ENCODE peak calls at places on chromosome 1, in eight cellular contexts. One of them, this sample, is unnamed.

GRCh38 chr1:211928222-211928856 is 97.8 kb upstream of the LPGAT1 start:
- DNase-seq in B cell: no peak
- DNase-seq in anterior cingulate cortex: no peak
- DNase-seq in kidney tubule cell: no peak
- DNase-seq in ascending aorta: no peak
- DNase-seq in ACHN: no peak
- DNase-seq in GM03348: no peak
- DNase-seq in Panc1: no peak
- DNase-seq in this sample: no peak

GRCh38 chr1:168637350-168637991 is 61.1 kb downstream of the XCL1 start:
- DNase-seq in ACHN: peak; percentile 61
- DNase-seq in ascending aorta: no peak
- DNase-seq in Panc1: peak; percentile 38
- DNase-seq in kidney tubule cell: peak; percentile 55
- DNase-seq in B cell: no peak
- DNase-seq in anterior cingulate cortex: no peak
- DNase-seq in GM03348: no peak
- DNase-seq in this sample: no peak

GRCh38 chr1:95287078-95287477 is 53.1 kb downstream of the RWDD3 start:
- DNase-seq in ACHN: no peak
- DNase-seq in ascending aorta: no peak
- DNase-seq in B cell: no peak
- DNase-seq in Panc1: no peak
- DNase-seq in kidney tubule cell: no peak
- DNase-seq in GM03348: no peak
- DNase-seq in anterior cingulate cortex: no peak
- DNase-seq in this sample: no peak

GRCh38 chr1:197862671-197863070 is 39.8 kb upstream of the C1orf53 start:
- DNase-seq in B cell: no peak
- DNase-seq in GM03348: no peak
- DNase-seq in Panc1: no peak
- DNase-seq in ascending aorta: no peak
- DNase-seq in anterior cingulate cortex: no peak
- DNase-seq in kidney tubule cell: peak; percentile 74
- DNase-seq in ACHN: no peak
- DNase-seq in this sample: no peak

GRCh38 chr1:110746644-110747259 is 72.0 kb upstream of the KCNA3 start:
- DNase-seq in ACHN: peak; percentile 48
- DNase-seq in ascending aorta: no peak
- DNase-seq in Panc1: no peak
- DNase-seq in GM03348: peak; percentile 48
- DNase-seq in B cell: peak; percentile 29
- DNase-seq in kidney tubule cell: peak; percentile 47
- DNase-seq in anterior cingulate cortex: no peak
- DNase-seq in this sample: peak; percentile 30

GRCh38 chr1:201538618-201539551 is at the start of gene NAV1:
- DNase-seq in GM03348: peak; percentile 92
- DNase-seq in ascending aorta: peak; percentile 94
- DNase-seq in Panc1: no peak
- DNase-seq in anterior cingulate cortex: peak; percentile 67
- DNase-seq in ACHN: peak; percentile 96
- DNase-seq in B cell: peak; percentile 65
- DNase-seq in kidney tubule cell: peak; percentile 88
- DNase-seq in this sample: no peak

GRCh38 chr1:33396188-33397124 is 34.4 kb downstream of the PHC2 start:
- DNase-seq in GM03348: no peak
- DNase-seq in anterior cingulate cortex: no peak
- DNase-seq in Panc1: no peak
- DNase-seq in ACHN: no peak
- DNase-seq in ascending aorta: no peak
- DNase-seq in kidney tubule cell: no peak
- DNase-seq in B cell: no peak
- DNase-seq in this sample: no peak

GRCh38 chr1:27967106-27967883 is 7.5 kb downstream of the XKR8 start:
- DNase-seq in B cell: no peak
- DNase-seq in anterior cingulate cortex: no peak
- DNase-seq in GM03348: no peak
- DNase-seq in kidney tubule cell: no peak
- DNase-seq in ascending aorta: no peak
- DNase-seq in ACHN: no peak
- DNase-seq in Panc1: no peak
- DNase-seq in this sample: no peak

GRCh38 chr1:5238351-5239123 is 584.1 kb downstream of the AJAP1 start:
- DNase-seq in GM03348: no peak
- DNase-seq in kidney tubule cell: no peak
- DNase-seq in anterior cingulate cortex: no peak
- DNase-seq in Panc1: no peak
- DNase-seq in ACHN: no peak
- DNase-seq in B cell: no peak
- DNase-seq in ascending aorta: no peak
- DNase-seq in this sample: no peak

GRCh38 chr1:41388517-41388916 is 27.3 kb downstream of the FOXO6 start:
- DNase-seq in GM03348: no peak
- DNase-seq in ascending aorta: no peak
- DNase-seq in anterior cingulate cortex: no peak
- DNase-seq in kidney tubule cell: no peak
- DNase-seq in Panc1: no peak
- DNase-seq in ACHN: no peak
- DNase-seq in B cell: no peak
- DNase-seq in this sample: no peak

GRCh38 chr1:213905315-213905714 is 82.5 kb upstream of the PROX1 start:
- DNase-seq in ACHN: no peak
- DNase-seq in kidney tubule cell: no peak
- DNase-seq in Panc1: no peak
- DNase-seq in anterior cingulate cortex: peak; percentile 40
- DNase-seq in GM03348: no peak
- DNase-seq in B cell: no peak
- DNase-seq in ascending aorta: no peak
- DNase-seq in this sample: no peak

GRCh38 chr1:7409278-7409677 is 361.8 kb upstream of the VAMP3 start:
- DNase-seq in anterior cingulate cortex: no peak
- DNase-seq in kidney tubule cell: no peak
- DNase-seq in B cell: no peak
- DNase-seq in ACHN: no peak
- DNase-seq in GM03348: no peak
- DNase-seq in Panc1: no peak
- DNase-seq in ascending aorta: peak; percentile 48
- DNase-seq in this sample: no peak

GRCh38 chr1:24074196-24074595 is 37.7 kb downstream of the MYOM3 start:
- DNase-seq in Panc1: no peak
- DNase-seq in B cell: no peak
- DNase-seq in GM03348: no peak
- DNase-seq in ACHN: no peak
- DNase-seq in kidney tubule cell: no peak
- DNase-seq in ascending aorta: no peak
- DNase-seq in anterior cingulate cortex: no peak
- DNase-seq in this sample: no peak

GRCh38 chr1:9352364-9353140 is 59.9 kb downstream of the SPSB1 start:
- DNase-seq in kidney tubule cell: no peak
- DNase-seq in ascending aorta: no peak
- DNase-seq in anterior cingulate cortex: no peak
- DNase-seq in ACHN: no peak
- DNase-seq in Panc1: no peak
- DNase-seq in GM03348: no peak
- DNase-seq in B cell: no peak
- DNase-seq in this sample: no peak

GRCh38 chr1:219771039-219771438 is 157.3 kb downstream of the SLC30A10 start:
- DNase-seq in ACHN: peak; percentile 92
- DNase-seq in kidney tubule cell: peak; percentile 100
- DNase-seq in B cell: no peak
- DNase-seq in Panc1: no peak
- DNase-seq in anterior cingulate cortex: no peak
- DNase-seq in ascending aorta: no peak
- DNase-seq in GM03348: peak; percentile 24
- DNase-seq in this sample: no peak

This sample was measured in GM19239.